ENCODE peak calls at places on chromosomes 11 and 22, in five cellular contexts. O, W, P, S and T are unnamed samples.

GRCh38 chr22:33274214-33274828 is 216.1 kb upstream of the SYN3 start:
- DNase-seq in O (no peak), W (no peak), P (no peak), S (peak; percentile 2), T (no peak)

GRCh38 chr11:80473562-80473961 is 1032.7 kb upstream of the TENM4 start:
- DNase-seq in O (no peak), W (no peak), P (no peak), S (no peak), T (no peak)

GRCh38 chr11:109305009-109305408 is 117.0 kb upstream of the C11orf87 start:
- DNase-seq in O (no peak), W (no peak), P (no peak), S (no peak), T (no peak)

GRCh38 chr11:306645-307371 is 808 bp upstream of the IFITM2 start:
- DNase-seq in O (no peak), W (no peak), P (no peak), S (no peak), T (no peak)

GRCh38 chr11:73270855-73271477 is 1.2 kb upstream of the P2RY6 start:
- DNase-seq in O (no peak), W (no peak), P (no peak), S (no peak), T (no peak)

GRCh38 chr11:14538271-14538925 is 18.2 kb upstream of the PSMA1 start:
- DNase-seq in O (no peak), W (no peak), P (no peak), S (no peak), T (no peak)

GRCh38 chr11:116895053-116895757 is 57.8 kb upstream of the APOA1 start:
- DNase-seq in O (no peak), W (no peak), P (peak; percentile 8), S (no peak), T (no peak)

GRCh38 chr22:50620861-50621490 is 7.0 kb downstream of the ARSA start:
- DNase-seq in O (peak; percentile 54), W (peak; percentile 33), P (peak; percentile 9), S (no peak), T (peak; percentile 73)

GRCh38 chr11:68551223-68551622 is 90.7 kb downstream of the PPP6R3 start:
- DNase-seq in O (no peak), W (no peak), P (no peak), S (no peak), T (no peak)

GRCh38 chr11:65488273-65489058 is 10.4 kb upstream of the MALAT1 start:
- DNase-seq in O (no peak), W (no peak), P (peak; percentile 57), S (no peak), T (no peak)

GRCh38 chr11:61975638-61976419 is 8.4 kb upstream of the FTH1 start:
- DNase-seq in O (no peak), W (no peak), P (no peak), S (no peak), T (no peak)

GRCh38 chr11:66047541-66048365 is 1.2 kb downstream of the GAL3ST3 start:
- DNase-seq in O (no peak), W (no peak), P (no peak), S (no peak), T (no peak)

GRCh38 chr22:17576475-17576874 is 13.2 kb downstream of the SLC25A18 start:
- DNase-seq in O (no peak), W (no peak), P (peak; percentile 98), S (peak; percentile 74), T (no peak)

GRCh38 chr11:122097419-122098001 is 18.5 kb downstream of the BLID start:
- DNase-seq in O (no peak), W (no peak), P (no peak), S (no peak), T (no peak)

GRCh38 chr11:45885921-45886721 is 670 bp downstream of the MAPK8IP1 start:
- DNase-seq in O (no peak), W (no peak), P (no peak), S (no peak), T (no peak)

GRCh38 chr11:15826826-15827225 is 529.5 kb downstream of the SOX6 start:
- DNase-seq in O (no peak), W (no peak), P (no peak), S (peak; percentile 45), T (no peak)

GRCh38 chr11:73237471-73238290 is 19.6 kb downstream of the P2RY2 start:
- DNase-seq in O (no peak), W (no peak), P (peak; percentile 67), S (no peak), T (no peak)

GRCh38 chr11:62652156-62653006 is 721 bp downstream of the INTS5 start:
- DNase-seq in O (no peak), W (no peak), P (no peak), S (no peak), T (no peak)

GRCh38 chr11:121625784-121626506 is 173.2 kb upstream of the SORL1-AS1 start:
- DNase-seq in O (no peak), W (no peak), P (no peak), S (no peak), T (no peak)

GRCh38 chr11:44348114-44348513 is 38.2 kb upstream of the ALX4 start:
- DNase-seq in O (no peak), W (no peak), P (no peak), S (no peak), T (no peak)

GRCh38 chr22:48761546-48761945 is 1066.1 kb downstream of the BRD1 start:
- DNase-seq in O (no peak), W (no peak), P (no peak), S (no peak), T (no peak)

GRCh38 chr11:86162257-86162656 is 82.3 kb upstream of the EED start:
- DNase-seq in O (no peak), W (no peak), P (peak; percentile 95), S (no peak), T (no peak)

GRCh38 chr22:49737101-49737551 is 90.5 kb downstream of the BRD1 start:
- DNase-seq in O (no peak), W (no peak), P (no peak), S (no peak), T (no peak)

GRCh38 chr11:57244911-57245310 is 7.9 kb upstream of the APLNR start:
- DNase-seq in O (no peak), W (no peak), P (no peak), S (no peak), T (no peak)

GRCh38 chr22:40922484-40923303 is 28.5 kb upstream of the RBX1 start:
- DNase-seq in O (no peak), W (peak; percentile 31), P (peak; percentile 52), S (no peak), T (no peak)

GRCh38 chr11:24592342-24592741 is 95.5 kb downstream of the LUZP2 start:
- DNase-seq in O (no peak), W (no peak), P (no peak), S (no peak), T (no peak)

GRCh38 chr11:19244621-19245020 is 3.9 kb upstream of the E2F8 start:
- DNase-seq in O (no peak), W (no peak), P (no peak), S (no peak), T (no peak)

GRCh38 chr22:29385305-29385704 is 3.1 kb downstream of the AP1B1 start:
- DNase-seq in O (no peak), W (no peak), P (no peak), S (no peak), T (no peak)

GRCh38 chr11:72483412-72484186 is 49.3 kb upstream of the CLPB start:
- DNase-seq in O (no peak), W (no peak), P (peak; percentile 36), S (no peak), T (no peak)

GRCh38 chr11:50077526-50077925 is 44.9 kb downstream of the OR4C45 start:
- DNase-seq in O (no peak), W (no peak), P (no peak), S (no peak), T (no peak)

GRCh38 chr11:111378185-111378772 is 796 bp downstream of the POU2AF1 start:
- DNase-seq in O (no peak), W (no peak), P (no peak), S (no peak), T (no peak)